ENCODE peak calls at places on chromosomes 6 and 20, in seven cellular contexts. One of them, this sample, is unnamed.
A peak's percentile ranks its signal among the peaks of the same experiment; 100 is the strongest.

GRCh38 chr6:116663308-116663707 is 5.3 kb downstream of the ZUP1 start:
- ATAC-seq in heart right ventricle: no peak
- ATAC-seq in left lung: no peak
- ATAC-seq in activated B cell treated with CpG ODN at 0.5 μM for 24 hours: no peak
- ATAC-seq in upper lobe of left lung: no peak
- ATAC-seq in pancreas: no peak
- ATAC-seq in activated CD8-positive, alpha-beta T cell treated with anti-CD3 and anti-CD28 coated beads for 36 hours: no peak
- ATAC-seq in this sample: no peak

GRCh38 chr20:45096781-45097180 is 4.1 kb downstream of the KCNS1 start:
- ATAC-seq in pancreas: no peak
- ATAC-seq in upper lobe of left lung: no peak
- ATAC-seq in left lung: no peak
- ATAC-seq in heart right ventricle: no peak
- ATAC-seq in activated CD8-positive, alpha-beta T cell treated with anti-CD3 and anti-CD28 coated beads for 36 hours: no peak
- ATAC-seq in activated B cell treated with CpG ODN at 0.5 μM for 24 hours: no peak
- ATAC-seq in this sample: no peak

GRCh38 chr6:108227290-108227689 is 33.5 kb downstream of the SNX3 start:
- ATAC-seq in activated B cell treated with CpG ODN at 0.5 μM for 24 hours: no peak
- ATAC-seq in heart right ventricle: no peak
- ATAC-seq in upper lobe of left lung: no peak
- ATAC-seq in pancreas: no peak
- ATAC-seq in left lung: no peak
- ATAC-seq in activated CD8-positive, alpha-beta T cell treated with anti-CD3 and anti-CD28 coated beads for 36 hours: no peak
- ATAC-seq in this sample: no peak

GRCh38 chr6:97150932-97151331 is 132.1 kb downstream of the MMS22L start:
- ATAC-seq in left lung: no peak
- ATAC-seq in activated CD8-positive, alpha-beta T cell treated with anti-CD3 and anti-CD28 coated beads for 36 hours: peak; percentile 72
- ATAC-seq in upper lobe of left lung: no peak
- ATAC-seq in activated B cell treated with CpG ODN at 0.5 μM for 24 hours: no peak
- ATAC-seq in pancreas: no peak
- ATAC-seq in heart right ventricle: no peak
- ATAC-seq in this sample: no peak

GRCh38 chr20:25196701-25197120 is 1.2 kb downstream of the ENTPD6 start:
- ATAC-seq in activated B cell treated with CpG ODN at 0.5 μM for 24 hours: no peak
- ATAC-seq in heart right ventricle: no peak
- ATAC-seq in left lung: peak; percentile 6
- ATAC-seq in pancreas: peak; percentile 8
- ATAC-seq in activated CD8-positive, alpha-beta T cell treated with anti-CD3 and anti-CD28 coated beads for 36 hours: no peak
- ATAC-seq in upper lobe of left lung: no peak
- ATAC-seq in this sample: no peak

GRCh38 chr6:36067374-36068011 is 39.9 kb downstream of the MAPK14 start:
- ATAC-seq in activated CD8-positive, alpha-beta T cell treated with anti-CD3 and anti-CD28 coated beads for 36 hours: peak; percentile 30
- ATAC-seq in activated B cell treated with CpG ODN at 0.5 μM for 24 hours: no peak
- ATAC-seq in pancreas: no peak
- ATAC-seq in heart right ventricle: no peak
- ATAC-seq in left lung: peak; percentile 58
- ATAC-seq in upper lobe of left lung: peak; percentile 63
- ATAC-seq in this sample: no peak

GRCh38 chr6:21166754-21167153 is 426.8 kb upstream of the SOX4 start:
- ATAC-seq in left lung: no peak
- ATAC-seq in activated CD8-positive, alpha-beta T cell treated with anti-CD3 and anti-CD28 coated beads for 36 hours: no peak
- ATAC-seq in upper lobe of left lung: no peak
- ATAC-seq in heart right ventricle: no peak
- ATAC-seq in pancreas: no peak
- ATAC-seq in activated B cell treated with CpG ODN at 0.5 μM for 24 hours: no peak
- ATAC-seq in this sample: no peak

GRCh38 chr6:56406276-56407269 is 159.2 kb upstream of the COL21A1 start:
- ATAC-seq in upper lobe of left lung: no peak
- ATAC-seq in activated CD8-positive, alpha-beta T cell treated with anti-CD3 and anti-CD28 coated beads for 36 hours: no peak
- ATAC-seq in pancreas: no peak
- ATAC-seq in heart right ventricle: no peak
- ATAC-seq in left lung: no peak
- ATAC-seq in activated B cell treated with CpG ODN at 0.5 μM for 24 hours: no peak
- ATAC-seq in this sample: no peak

GRCh38 chr6:121584591-121585369 is 149.3 kb downstream of the GJA1 start:
- ATAC-seq in activated B cell treated with CpG ODN at 0.5 μM for 24 hours: no peak
- ATAC-seq in pancreas: no peak
- ATAC-seq in upper lobe of left lung: no peak
- ATAC-seq in left lung: peak; percentile 38
- ATAC-seq in activated CD8-positive, alpha-beta T cell treated with anti-CD3 and anti-CD28 coated beads for 36 hours: no peak
- ATAC-seq in heart right ventricle: peak; percentile 59
- ATAC-seq in this sample: peak; percentile 52

GRCh38 chr6:35247642-35248231 is 11.8 kb upstream of the ZNF76 start:
- ATAC-seq in activated CD8-positive, alpha-beta T cell treated with anti-CD3 and anti-CD28 coated beads for 36 hours: peak; percentile 70
- ATAC-seq in left lung: no peak
- ATAC-seq in upper lobe of left lung: no peak
- ATAC-seq in heart right ventricle: no peak
- ATAC-seq in pancreas: no peak
- ATAC-seq in activated B cell treated with CpG ODN at 0.5 μM for 24 hours: no peak
- ATAC-seq in this sample: no peak

GRCh38 chr6:147486683-147487082 is 21.8 kb upstream of the SAMD5 start:
- ATAC-seq in activated CD8-positive, alpha-beta T cell treated with anti-CD3 and anti-CD28 coated beads for 36 hours: no peak
- ATAC-seq in left lung: no peak
- ATAC-seq in upper lobe of left lung: no peak
- ATAC-seq in activated B cell treated with CpG ODN at 0.5 μM for 24 hours: no peak
- ATAC-seq in heart right ventricle: no peak
- ATAC-seq in pancreas: no peak
- ATAC-seq in this sample: no peak

GRCh38 chr6:125165256-125165655 is 11.7 kb downstream of the TPD52L1 start:
- ATAC-seq in activated CD8-positive, alpha-beta T cell treated with anti-CD3 and anti-CD28 coated beads for 36 hours: no peak
- ATAC-seq in upper lobe of left lung: no peak
- ATAC-seq in activated B cell treated with CpG ODN at 0.5 μM for 24 hours: no peak
- ATAC-seq in left lung: no peak
- ATAC-seq in pancreas: no peak
- ATAC-seq in heart right ventricle: no peak
- ATAC-seq in this sample: no peak

GRCh38 chr6:154921482-154921881 is 73.6 kb upstream of the TIAM2 start:
- ATAC-seq in upper lobe of left lung: no peak
- ATAC-seq in activated CD8-positive, alpha-beta T cell treated with anti-CD3 and anti-CD28 coated beads for 36 hours: no peak
- ATAC-seq in activated B cell treated with CpG ODN at 0.5 μM for 24 hours: peak; percentile 31
- ATAC-seq in pancreas: no peak
- ATAC-seq in heart right ventricle: no peak
- ATAC-seq in left lung: no peak
- ATAC-seq in this sample: no peak

GRCh38 chr20:34541264-34541901 is 17.1 kb upstream of the MAP1LC3A start:
- ATAC-seq in activated CD8-positive, alpha-beta T cell treated with anti-CD3 and anti-CD28 coated beads for 36 hours: no peak
- ATAC-seq in upper lobe of left lung: no peak
- ATAC-seq in left lung: no peak
- ATAC-seq in activated B cell treated with CpG ODN at 0.5 μM for 24 hours: no peak
- ATAC-seq in heart right ventricle: no peak
- ATAC-seq in pancreas: no peak
- ATAC-seq in this sample: no peak

GRCh38 chr6:73519943-73520687 is 717 bp downstream of the EEF1A1 start:
- ATAC-seq in left lung: peak; percentile 36
- ATAC-seq in pancreas: peak; percentile 44
- ATAC-seq in heart right ventricle: peak; percentile 65
- ATAC-seq in activated B cell treated with CpG ODN at 0.5 μM for 24 hours: peak; percentile 9
- ATAC-seq in activated CD8-positive, alpha-beta T cell treated with anti-CD3 and anti-CD28 coated beads for 36 hours: peak; percentile 15
- ATAC-seq in upper lobe of left lung: peak; percentile 72
- ATAC-seq in this sample: peak; percentile 43

GRCh38 chr6:31533455-31533841 is 4.7 kb downstream of the MCCD1 start:
- ATAC-seq in left lung: no peak
- ATAC-seq in heart right ventricle: no peak
- ATAC-seq in activated B cell treated with CpG ODN at 0.5 μM for 24 hours: no peak
- ATAC-seq in pancreas: no peak
- ATAC-seq in activated CD8-positive, alpha-beta T cell treated with anti-CD3 and anti-CD28 coated beads for 36 hours: no peak
- ATAC-seq in upper lobe of left lung: no peak
- ATAC-seq in this sample: no peak

GRCh38 chr6:167797079-167797870 is 29.4 kb upstream of the AFDN start:
- ATAC-seq in activated CD8-positive, alpha-beta T cell treated with anti-CD3 and anti-CD28 coated beads for 36 hours: no peak
- ATAC-seq in upper lobe of left lung: peak; percentile 10
- ATAC-seq in heart right ventricle: no peak
- ATAC-seq in activated B cell treated with CpG ODN at 0.5 μM for 24 hours: no peak
- ATAC-seq in left lung: peak; percentile 45
- ATAC-seq in pancreas: no peak
- ATAC-seq in this sample: no peak

GRCh38 chr6:154462425-154462824 is 48.1 kb downstream of the CNKSR3 start:
- ATAC-seq in pancreas: no peak
- ATAC-seq in left lung: no peak
- ATAC-seq in heart right ventricle: no peak
- ATAC-seq in activated B cell treated with CpG ODN at 0.5 μM for 24 hours: no peak
- ATAC-seq in upper lobe of left lung: no peak
- ATAC-seq in activated CD8-positive, alpha-beta T cell treated with anti-CD3 and anti-CD28 coated beads for 36 hours: no peak
- ATAC-seq in this sample: no peak

GRCh38 chr6:90982051-90982450 is 395.2 kb upstream of the MAP3K7 start:
- ATAC-seq in heart right ventricle: no peak
- ATAC-seq in pancreas: no peak
- ATAC-seq in left lung: no peak
- ATAC-seq in activated CD8-positive, alpha-beta T cell treated with anti-CD3 and anti-CD28 coated beads for 36 hours: no peak
- ATAC-seq in activated B cell treated with CpG ODN at 0.5 μM for 24 hours: no peak
- ATAC-seq in upper lobe of left lung: no peak
- ATAC-seq in this sample: no peak
- TF ChIP-seq CTCF in heart right ventricle: no peak
- TF ChIP-seq CTCF in pancreas: no peak
- TF ChIP-seq CTCF in left lung: no peak
- TF ChIP-seq CTCF in activated CD8-positive, alpha-beta T cell treated with anti-CD3 and anti-CD28 coated beads for 36 hours: no peak
- TF ChIP-seq CTCF in activated B cell treated with CpG ODN at 0.5 μM for 24 hours: no peak
- TF ChIP-seq CTCF in upper lobe of left lung: no peak
- TF ChIP-seq CTCF in this sample: no peak

DNA sequence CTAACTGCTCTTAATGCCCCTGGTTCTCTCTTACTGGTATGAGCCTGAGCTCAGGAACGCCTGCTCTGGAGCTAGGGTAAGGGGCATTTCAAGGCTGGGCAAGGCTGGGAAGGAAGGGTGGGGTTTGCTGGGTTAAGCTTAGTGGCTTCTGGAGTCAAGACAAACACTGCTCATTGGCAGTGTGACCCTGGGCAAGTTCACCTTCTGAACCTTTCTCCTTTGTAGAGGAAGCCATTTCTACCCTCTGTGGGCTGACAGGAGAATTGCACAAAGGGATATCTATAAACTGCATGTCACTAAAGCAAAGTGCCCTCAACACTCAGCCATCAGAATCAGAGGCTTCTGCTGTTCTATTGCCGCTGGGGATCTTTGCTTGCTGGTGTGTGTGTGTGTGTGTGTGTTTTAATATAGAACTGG is 20.3 kb upstream of the LRRN4 start:
- ATAC-seq in upper lobe of left lung: no peak
- ATAC-seq in heart right ventricle: peak; percentile 69
- ATAC-seq in activated CD8-positive, alpha-beta T cell treated with anti-CD3 and anti-CD28 coated beads for 36 hours: peak; percentile 45
- ATAC-seq in activated B cell treated with CpG ODN at 0.5 μM for 24 hours: no peak
- ATAC-seq in left lung: peak; percentile 89
- ATAC-seq in pancreas: peak; percentile 49
- ATAC-seq in this sample: no peak
- TF ChIP-seq CTCF in upper lobe of left lung: no peak
- TF ChIP-seq CTCF in heart right ventricle: peak; percentile 53
- TF ChIP-seq CTCF in activated CD8-positive, alpha-beta T cell treated with anti-CD3 and anti-CD28 coated beads for 36 hours: no peak
- TF ChIP-seq CTCF in activated B cell treated with CpG ODN at 0.5 μM for 24 hours: no peak
- TF ChIP-seq CTCF in left lung: peak; percentile 21
- TF ChIP-seq CTCF in pancreas: no peak
- TF ChIP-seq CTCF in this sample: no peak

GRCh38 chr6:106085984-106086832 is at the start of gene PRDM1:
- ATAC-seq in activated B cell treated with CpG ODN at 0.5 μM for 24 hours: peak; percentile 87
- ATAC-seq in activated CD8-positive, alpha-beta T cell treated with anti-CD3 and anti-CD28 coated beads for 36 hours: peak; percentile 84
- ATAC-seq in heart right ventricle: peak; percentile 69
- ATAC-seq in pancreas: peak; percentile 97
- ATAC-seq in left lung: peak; percentile 94
- ATAC-seq in upper lobe of left lung: peak; percentile 86
- ATAC-seq in this sample: peak; percentile 57
- TF ChIP-seq CTCF in activated B cell treated with CpG ODN at 0.5 μM for 24 hours: no peak
- TF ChIP-seq CTCF in activated CD8-positive, alpha-beta T cell treated with anti-CD3 and anti-CD28 coated beads for 36 hours: peak; percentile 20
- TF ChIP-seq CTCF in heart right ventricle: peak; percentile 26
- TF ChIP-seq CTCF in pancreas: no peak
- TF ChIP-seq CTCF in left lung: no peak
- TF ChIP-seq CTCF in upper lobe of left lung: no peak
- TF ChIP-seq CTCF in this sample: no peak

DNA sequence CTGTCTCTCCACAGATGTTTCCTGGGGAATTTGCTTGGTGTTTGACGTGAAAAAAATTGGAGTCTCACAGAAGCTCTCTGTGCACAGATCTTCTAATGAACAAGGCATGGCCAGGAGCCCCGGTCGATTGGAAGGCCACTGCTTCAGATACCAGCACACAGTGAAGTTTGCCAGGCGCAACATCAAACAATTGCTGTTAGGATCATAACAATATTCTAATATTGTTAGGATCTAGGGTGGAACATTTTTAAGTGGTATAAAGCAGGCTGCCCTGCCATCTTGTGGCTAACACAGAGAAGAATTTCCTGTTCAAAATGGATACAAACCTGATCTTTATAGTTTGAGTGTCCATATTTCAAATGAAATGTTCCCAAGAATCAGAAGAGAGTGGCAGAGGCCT is 64.1 kb downstream of the C6orf118 start:
- ATAC-seq in upper lobe of left lung: peak; percentile 12
- ATAC-seq in left lung: peak; percentile 19
- ATAC-seq in activated CD8-positive, alpha-beta T cell treated with anti-CD3 and anti-CD28 coated beads for 36 hours: no peak
- ATAC-seq in activated B cell treated with CpG ODN at 0.5 μM for 24 hours: no peak
- ATAC-seq in pancreas: no peak
- ATAC-seq in heart right ventricle: no peak
- ATAC-seq in this sample: no peak
- TF ChIP-seq CTCF in upper lobe of left lung: no peak
- TF ChIP-seq CTCF in left lung: no peak
- TF ChIP-seq CTCF in activated CD8-positive, alpha-beta T cell treated with anti-CD3 and anti-CD28 coated beads for 36 hours: no peak
- TF ChIP-seq CTCF in activated B cell treated with CpG ODN at 0.5 μM for 24 hours: no peak
- TF ChIP-seq CTCF in pancreas: no peak
- TF ChIP-seq CTCF in heart right ventricle: peak; percentile 57
- TF ChIP-seq CTCF in this sample: no peak

GRCh38 chr20:40467703-40468411 is 221.2 kb downstream of the MAFB start:
- ATAC-seq in activated CD8-positive, alpha-beta T cell treated with anti-CD3 and anti-CD28 coated beads for 36 hours: no peak
- ATAC-seq in pancreas: no peak
- ATAC-seq in upper lobe of left lung: no peak
- ATAC-seq in heart right ventricle: no peak
- ATAC-seq in left lung: no peak
- ATAC-seq in activated B cell treated with CpG ODN at 0.5 μM for 24 hours: peak; percentile 81
- ATAC-seq in this sample: no peak

GRCh38 chr20:40470313-40471260 is 218.4 kb downstream of the MAFB start:
- ATAC-seq in activated B cell treated with CpG ODN at 0.5 μM for 24 hours: no peak
- ATAC-seq in activated CD8-positive, alpha-beta T cell treated with anti-CD3 and anti-CD28 coated beads for 36 hours: no peak
- ATAC-seq in heart right ventricle: peak; percentile 67
- ATAC-seq in pancreas: no peak
- ATAC-seq in upper lobe of left lung: peak; percentile 54
- ATAC-seq in left lung: peak; percentile 21
- ATAC-seq in this sample: peak; percentile 55

GRCh38 chr20:40468759-40469158 is 220.3 kb downstream of the MAFB start:
- ATAC-seq in heart right ventricle: no peak
- ATAC-seq in activated B cell treated with CpG ODN at 0.5 μM for 24 hours: no peak
- ATAC-seq in upper lobe of left lung: no peak
- ATAC-seq in left lung: no peak
- ATAC-seq in pancreas: no peak
- ATAC-seq in activated CD8-positive, alpha-beta T cell treated with anti-CD3 and anti-CD28 coated beads for 36 hours: no peak
- ATAC-seq in this sample: no peak

GRCh38 chr20:40472905-40473304 is 216.1 kb downstream of the MAFB start:
- ATAC-seq in activated CD8-positive, alpha-beta T cell treated with anti-CD3 and anti-CD28 coated beads for 36 hours: no peak
- ATAC-seq in upper lobe of left lung: no peak
- ATAC-seq in pancreas: no peak
- ATAC-seq in left lung: no peak
- ATAC-seq in heart right ventricle: no peak
- ATAC-seq in activated B cell treated with CpG ODN at 0.5 μM for 24 hours: no peak
- ATAC-seq in this sample: no peak

GRCh38 chr20:40471261-40471629 is 217.8 kb downstream of the MAFB start:
- ATAC-seq in pancreas: no peak
- ATAC-seq in activated CD8-positive, alpha-beta T cell treated with anti-CD3 and anti-CD28 coated beads for 36 hours: no peak
- ATAC-seq in activated B cell treated with CpG ODN at 0.5 μM for 24 hours: no peak
- ATAC-seq in upper lobe of left lung: peak; percentile 11
- ATAC-seq in left lung: peak; percentile 51
- ATAC-seq in heart right ventricle: no peak
- ATAC-seq in this sample: no peak
- TF ChIP-seq CTCF in pancreas: no peak
- TF ChIP-seq CTCF in activated CD8-positive, alpha-beta T cell treated with anti-CD3 and anti-CD28 coated beads for 36 hours: no peak
- TF ChIP-seq CTCF in activated B cell treated with CpG ODN at 0.5 μM for 24 hours: no peak
- TF ChIP-seq CTCF in upper lobe of left lung: no peak
- TF ChIP-seq CTCF in left lung: no peak
- TF ChIP-seq CTCF in heart right ventricle: peak; percentile 23
- TF ChIP-seq CTCF in this sample: no peak

GRCh38 chr20:11395581-11395980 is 522.1 kb upstream of the BTBD3 start:
- ATAC-seq in pancreas: no peak
- ATAC-seq in upper lobe of left lung: no peak
- ATAC-seq in activated CD8-positive, alpha-beta T cell treated with anti-CD3 and anti-CD28 coated beads for 36 hours: no peak
- ATAC-seq in left lung: no peak
- ATAC-seq in activated B cell treated with CpG ODN at 0.5 μM for 24 hours: no peak
- ATAC-seq in heart right ventricle: no peak
- ATAC-seq in this sample: no peak
- TF ChIP-seq CTCF in pancreas: no peak
- TF ChIP-seq CTCF in upper lobe of left lung: no peak
- TF ChIP-seq CTCF in activated CD8-positive, alpha-beta T cell treated with anti-CD3 and anti-CD28 coated beads for 36 hours: no peak
- TF ChIP-seq CTCF in left lung: no peak
- TF ChIP-seq CTCF in activated B cell treated with CpG ODN at 0.5 μM for 24 hours: no peak
- TF ChIP-seq CTCF in heart right ventricle: no peak
- TF ChIP-seq CTCF in this sample: no peak